ENCODE peak calls at places on chromosomes 2 and 18, in four cellular contexts. Z, F, W and I are unnamed samples.

GRCh38 chr2:174971868-174972781 is 33.1 kb downstream of the CHN1 start:
- DNase-seq in Z (no peak), F (no peak), W (peak; percentile 65), I (peak; percentile 40)

GRCh38 chr18:10059610-10060468 is 146.0 kb downstream of the VAPA start:
- DNase-seq in Z (no peak), F (no peak), W (peak; percentile 29), I (no peak)

GRCh38 chr2:186645999-186646398 is 47.9 kb upstream of the FAM171B start:
- DNase-seq in Z (no peak), F (no peak), W (peak; percentile 18), I (no peak)

GRCh38 chr2:223601932-223602676 is at the start of gene SCG2:
- DNase-seq in Z (no peak), F (peak; percentile 77), W (peak; percentile 93), I (peak; percentile 69)

GRCh38 chr2:132670104-132670960 is at the start of gene LYPD1:
- DNase-seq in Z (no peak), F (peak; percentile 74), W (no peak), I (no peak)

GRCh38 chr2:108933691-108934117 is 55.3 kb downstream of the EDAR start:
- DNase-seq in Z (no peak), F (no peak), W (no peak), I (no peak)

GRCh38 chr18:26963292-26963691 is 97.8 kb upstream of the AQP4 start:
- DNase-seq in Z (no peak), F (no peak), W (peak; percentile 6), I (no peak)

GRCh38 chr18:68426731-68427315 is 288.1 kb downstream of the TMX3 start:
- DNase-seq in Z (no peak), F (no peak), W (no peak), I (no peak)

GRCh38 chr2:167212054-167212648 is 323.9 kb downstream of the XIRP2 start:
- DNase-seq in Z (no peak), F (no peak), W (peak; percentile 72), I (no peak)

GRCh38 chr18:24403076-24403475 is 5.5 kb upstream of the OSBPL1A start:
- DNase-seq in Z (no peak), F (no peak), W (no peak), I (no peak)

GRCh38 chr2:226644342-226644957 is 155.2 kb downstream of the IRS1 start:
- DNase-seq in Z (no peak), F (no peak), W (peak; percentile 80), I (no peak)

GRCh38 chr2:148065936-148066335 is 45.0 kb downstream of the MBD5 start:
- DNase-seq in Z (no peak), F (no peak), W (no peak), I (no peak)

GRCh38 chr18:46278481-46279465 is 174.6 kb downstream of the HAUS1 start:
- DNase-seq in Z (no peak), F (no peak), W (peak; percentile 73), I (peak; percentile 32)

GRCh38 chr2:106108351-106108750 is 85.8 kb downstream of the UXS1 start:
- DNase-seq in Z (no peak), F (no peak), W (peak; percentile 71), I (no peak)

GRCh38 chr2:128308284-128308731 is 10.4 kb downstream of the HS6ST1 start:
- DNase-seq in Z (no peak), F (peak; percentile 83), W (no peak), I (no peak)

GRCh38 chr2:37250869-37251740 is 19.6 kb downstream of the NDUFAF7 start:
- DNase-seq in Z (no peak), F (no peak), W (no peak), I (no peak)

DNA sequence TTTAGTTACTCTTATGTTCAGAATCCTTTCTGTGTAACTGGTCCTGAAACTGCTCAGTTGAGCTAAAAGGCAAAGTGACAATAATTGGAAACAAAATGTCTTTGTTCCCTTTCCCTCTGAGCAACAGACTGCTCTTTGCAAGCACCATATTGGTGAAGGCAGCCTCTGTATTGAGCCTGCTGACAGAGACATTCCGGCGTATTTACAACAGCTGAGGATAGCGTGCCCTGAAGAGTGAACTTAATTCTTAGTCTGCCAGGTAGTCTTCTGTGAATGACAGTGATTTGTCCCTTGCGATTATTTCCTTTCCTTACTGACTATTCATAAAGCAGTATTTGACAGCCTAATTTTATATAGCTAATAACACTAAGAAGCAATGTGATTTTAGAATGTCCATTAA is 239.1 kb downstream of the CPS1 start:
- DNase-seq in Z (no peak), F (no peak), W (no peak), I (no peak)
- TF ChIP-seq CTCF in Z (no peak), F (no peak), W (no peak), I (no peak)

GRCh38 chr18:3054785-3055184 is 41.8 kb upstream of the LPIN2 start:
- DNase-seq in Z (no peak), F (no peak), W (no peak), I (no peak)

GRCh38 chr18:3053081-3053480 is 40.1 kb upstream of the LPIN2 start:
- DNase-seq in Z (no peak), F (no peak), W (no peak), I (no peak)

GRCh38 chr18:3052411-3052758 is 39.4 kb upstream of the LPIN2 start:
- DNase-seq in Z (no peak), F (no peak), W (no peak), I (no peak)

GRCh38 chr18:3054214-3054613 is 41.3 kb upstream of the LPIN2 start:
- DNase-seq in Z (no peak), F (no peak), W (no peak), I (no peak)

DNA sequence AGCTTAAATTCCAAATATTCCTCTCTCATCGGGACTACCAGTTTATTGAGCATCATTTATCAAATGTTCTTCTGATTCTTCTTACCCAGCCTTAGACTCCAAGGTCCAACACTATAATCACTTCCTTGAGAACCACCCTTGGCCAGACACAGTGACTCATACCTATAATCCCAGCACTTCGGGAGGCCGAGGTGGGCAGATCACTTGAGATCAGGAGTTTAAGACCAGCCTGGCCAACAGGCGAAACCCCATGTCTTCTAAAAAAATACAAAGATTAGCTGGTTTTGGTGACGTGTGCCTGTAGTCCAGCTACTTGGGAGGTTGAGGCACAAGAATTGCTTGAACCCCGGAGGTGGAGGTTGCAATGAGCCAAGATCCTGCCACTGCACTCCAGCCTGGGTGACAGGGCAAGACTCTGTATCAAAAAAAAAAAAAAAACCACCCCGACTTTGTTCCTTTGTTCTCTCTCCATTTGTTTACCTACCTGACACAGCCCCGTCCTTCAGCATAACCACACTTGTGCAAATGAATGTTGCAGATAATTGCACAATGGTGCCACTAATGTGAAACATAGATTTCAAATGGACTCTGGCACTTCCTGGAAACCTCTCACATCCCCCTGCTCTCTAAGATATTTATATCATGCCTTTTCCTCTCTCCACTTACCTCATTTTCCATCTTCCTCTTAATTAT is 38.9 kb upstream of the LPIN2 start:
- DNase-seq in Z (no peak), F (no peak), W (no peak), I (no peak)
- H3K4me3 ChIP-seq in Z (no peak overlapping the region), F (no peak overlapping the region), W (no peak overlapping the region), I (no peak overlapping the region)

GRCh38 chr18:32549248-32549842 is 78.7 kb upstream of the GAREM1 start:
- DNase-seq in Z (no peak), F (no peak), W (peak; percentile 67), I (no peak)

GRCh38 chr18:32553174-32553573 is 82.5 kb upstream of the GAREM1 start:
- DNase-seq in Z (no peak), F (no peak), W (peak; percentile 23), I (no peak)

GRCh38 chr18:32550958-32551357 is 80.3 kb upstream of the GAREM1 start:
- DNase-seq in Z (no peak), F (no peak), W (no peak), I (no peak)

GRCh38 chr18:32553640-32554039 is 83.0 kb upstream of the GAREM1 start:
- DNase-seq in Z (no peak), F (no peak), W (no peak), I (no peak)

GRCh38 chr18:32552421-32553030 is 81.8 kb upstream of the GAREM1 start:
- DNase-seq in Z (no peak), F (no peak), W (peak; percentile 77), I (peak; percentile 31)
- TF ChIP-seq CTCF in Z (peak; percentile 74), F (peak; percentile 78), W (peak; percentile 70), I (peak; percentile 70)

DNA sequence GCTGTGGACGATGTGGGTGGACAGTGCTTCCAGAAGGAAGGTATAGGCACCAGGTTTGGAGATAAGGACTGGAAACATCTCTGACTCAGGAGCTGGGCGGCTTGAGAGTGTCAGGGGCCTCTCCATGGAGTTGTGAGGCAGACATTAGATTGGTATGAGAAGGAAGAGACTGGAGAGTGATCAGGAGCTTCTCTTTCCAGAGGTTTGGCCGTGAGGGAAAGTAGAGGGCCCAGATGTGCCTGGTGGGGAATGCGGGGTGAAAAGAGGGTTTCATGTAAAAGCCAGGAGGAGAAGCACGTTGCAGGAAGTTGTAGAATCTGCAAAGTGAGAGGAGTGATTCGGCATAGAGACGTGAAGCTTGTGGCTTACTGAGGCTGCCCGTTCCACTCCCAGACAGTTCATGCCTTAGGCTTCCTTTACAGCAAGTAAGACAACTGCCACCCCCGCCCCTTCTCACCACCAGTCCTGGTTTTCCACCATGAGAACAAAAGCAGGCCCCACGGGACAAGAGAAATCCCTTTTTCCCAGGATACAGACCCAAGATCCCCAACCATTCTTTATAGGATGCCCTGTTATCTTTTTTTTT is 166.3 kb upstream of the HDAC4 start:
- DNase-seq in Z (no peak), F (peak; percentile 18), W (no peak), I (no peak)
- H3K4me3 ChIP-seq in Z (no peak overlapping the region), F (no peak overlapping the region), W (no peak overlapping the region), I (no peak overlapping the region)

GRCh38 chr2:215535125-215535668 is 99.3 kb upstream of the FN1 start:
- DNase-seq in Z (no peak), F (no peak), W (no peak), I (no peak)
- TF ChIP-seq CTCF in Z (no peak), F (no peak), W (no peak), I (no peak)